ENCODE peak calls at places on chromosomes 11 and 22, in five cellular contexts. C, T, G, Y and O are unnamed samples.

GRCh38 chr22:23837911-23838685 is 708 bp downstream of the DERL3 start:
- DNase-seq in Y (no peak), G (no peak), C (no peak), T (no peak), O (no peak)

GRCh38 chr11:83464181-83464580 is 178.0 kb upstream of the CCDC90B start:
- DNase-seq in Y (no peak), T (no peak), C (no peak), G (no peak), O (no peak)

GRCh38 chr22:36256474-36256873 is 3.5 kb downstream of the APOL1 start:
- DNase-seq in T (no peak), C (no peak), G (no peak), Y (no peak), O (no peak)

GRCh38 chr11:130174642-130175041 is 15.1 kb downstream of the ST14 start:
- DNase-seq in G (no peak), Y (no peak), C (no peak), T (no peak), O (no peak)

GRCh38 chr22:32531955-32532818 is 57.6 kb downstream of the FBXO7 start:
- DNase-seq in Y (peak), G (no peak), T (peak), C (no peak), O (no peak)

GRCh38 chr11:13030857-13031256 is 21.7 kb downstream of the RASSF10 start:
- DNase-seq in Y (no peak), C (no peak), T (no peak), G (no peak), O (no peak)

GRCh38 chr22:30370681-30371080 is 13.9 kb downstream of the CCDC157 start:
- DNase-seq in C (no peak), T (no peak), Y (no peak), G (no peak), O (no peak)

GRCh38 chr22:24325105-24325757 is 54.6 kb downstream of the SPECC1L start:
- DNase-seq in T (no peak), C (peak), Y (peak), G (no peak), O (no peak)

GRCh38 chr11:125416993-125417935 is 78.8 kb downstream of the FEZ1 start:
- DNase-seq in C (no peak), Y (no peak), T (no peak), G (no peak), O (no peak)

GRCh38 chr11:67356867-67357561 is 3.7 kb upstream of the POLD4 start:
- DNase-seq in T (peak), Y (peak), G (peak), C (peak), O (peak)

GRCh38 chr11:18203723-18204122 is 31.1 kb downstream of the MRGPRX4 start:
- DNase-seq in T (no peak), G (no peak), C (peak), Y (peak), O (no peak)

GRCh38 chr11:130144129-130144528 is 15.5 kb upstream of the ST14 start:
- DNase-seq in C (no peak), Y (no peak), T (peak), G (no peak), O (no peak)

GRCh38 chr22:20584872-20585639 is 77.6 kb downstream of the MED15 start:
- DNase-seq in C (no peak), T (no peak), Y (no peak), G (no peak), O (no peak)

GRCh38 chr11:131710511-131710910 is 340.1 kb downstream of the NTM start:
- DNase-seq in G (no peak), T (no peak), Y (peak), C (no peak), O (no peak)

GRCh38 chr11:4539603-4540219 is 5.3 kb upstream of the OR52M1 start:
- DNase-seq in T (no peak), Y (peak), C (peak), G (peak), O (peak)

GRCh38 chr22:29130490-29130889 is 57.7 kb downstream of the KREMEN1 start:
- DNase-seq in G (no peak), Y (no peak), C (no peak), T (no peak), O (no peak)

GRCh38 chr11:15175780-15176179 is 61.1 kb downstream of the INSC start:
- DNase-seq in Y (no peak), G (no peak), T (no peak), C (no peak), O (no peak)

GRCh38 chr11:6567371-6567745 is 36.1 kb downstream of the RRP8 start:
- DNase-seq in G (no peak), C (no peak), Y (no peak), T (no peak), O (no peak)

GRCh38 chr11:16933756-16934603 is 80.2 kb downstream of the PLEKHA7 start:
- DNase-seq in Y (peak), C (peak), G (no peak), T (no peak), O (no peak)

GRCh38 chr11:19813158-19813879 is 100.7 kb downstream of the NAV2 start:
- DNase-seq in T (no peak), Y (no peak), C (no peak), G (no peak), O (no peak)

GRCh38 chr11:10580625-10581024 is 12.2 kb upstream of the LYVE1 start:
- DNase-seq in G (no peak), T (no peak), C (no peak), Y (no peak), O (no peak)

GRCh38 chr22:20280866-20281265 is 12.7 kb upstream of the RTN4R start:
- DNase-seq in T (no peak), Y (no peak), C (no peak), G (no peak), O (no peak)

GRCh38 chr11:43575931-43576833 is 104.4 kb upstream of the HSD17B12 start:
- DNase-seq in T (no peak), Y (peak), C (no peak), G (no peak), O (no peak)

GRCh38 chr11:86041975-86042378 is 26.9 kb downstream of the PICALM start:
- DNase-seq in T (no peak), G (peak), C (peak), Y (peak), O (peak)